ENCODE peak calls at places on chromosomes 5 and 9, in five cellular contexts. N, O, P, J and K are unnamed samples. For H3K4me1 and H3K27me3, the result is how much of the 10 kb centered on the place peaks cover.

GRCh38 chr9:81827616-81828296 is 100.5 kb upstream of the SPATA31D4 start:
- DNase-seq in N (no peak), O (no peak), P (no peak), J (no peak), K (no peak)

GRCh38 chr9:131043097-131043496 is 34.1 kb downstream of the LAMC3 start:
- DNase-seq in N (peak), O (no peak), P (no peak), J (no peak), K (no peak)

GRCh38 chr5:79526928-79527327 is 13.0 kb upstream of the HOMER1 start:
- DNase-seq in N (no peak), O (no peak), P (no peak), J (no peak), K (no peak)

GRCh38 chr9:78713746-78714405 is 417.0 kb downstream of the PSAT1 start:
- DNase-seq in N (peak), O (no peak), P (no peak), J (no peak), K (no peak)

GRCh38 chr9:133982971-133983720 is 9.0 kb downstream of the VAV2 start:
- DNase-seq in N (peak), O (no peak), P (peak), J (no peak), K (no peak)

GRCh38 chr5:55338810-55339243 is 31.0 kb downstream of the MTREX start:
- DNase-seq in N (no peak), O (no peak), P (no peak), J (no peak), K (no peak)

GRCh38 chr5:149894237-149894636 is 50.4 kb downstream of the PDE6A start:
- DNase-seq in N (no peak), O (no peak), P (no peak), J (no peak), K (no peak)

GRCh38 chr5:135151256-135151655 is 117.2 kb upstream of the PITX1 start:
- DNase-seq in N (no peak), O (peak), P (no peak), J (no peak), K (no peak)

GRCh38 chr5:147673276-147673675 is 109.3 kb downstream of the JAKMIP2 start:
- DNase-seq in N (no peak), O (no peak), P (no peak), J (no peak), K (peak)

GRCh38 chr9:25703826-25704357 is 25.6 kb upstream of the TUSC1 start:
- DNase-seq in N (no peak), O (no peak), P (no peak), J (no peak), K (no peak)

GRCh38 chr5:116626272-116626723 is 51.7 kb upstream of the SEMA6A start:
- DNase-seq in N (no peak), O (no peak), P (no peak), J (peak), K (peak)

GRCh38 chr9:69600314-69601047 is 71.7 kb downstream of the APBA1 start:
- DNase-seq in N (no peak), O (no peak), P (no peak), J (no peak), K (no peak)

GRCh38 chr5:153670081-153670480 is 179.6 kb downstream of the GRIA1 start:
- DNase-seq in N (no peak), O (no peak), P (no peak), J (no peak), K (no peak)

GRCh38 chr5:73135429-73136276 is 15.3 kb downstream of the TMEM171 start:
- DNase-seq in N (peak), O (peak), P (no peak), J (peak), K (no peak)

GRCh38 chr5:149205625-149206523 is 64.6 kb downstream of the ABLIM3 start:
- DNase-seq in N (no peak), O (no peak), P (no peak), J (no peak), K (no peak)

GRCh38 chr5:134451618-134452505 is 40.2 kb upstream of the CDKN2AIPNL start:
- DNase-seq in N (peak), O (no peak), P (peak), J (no peak), K (peak)

GRCh38 chr9:503331-503730 is 288.7 kb downstream of the DOCK8 start:
- DNase-seq in N (no peak), O (peak), P (no peak), J (no peak), K (no peak)

GRCh38 chr5:125408582-125409069 is 662.2 kb upstream of the ZNF608 start:
- DNase-seq in N (peak), O (no peak), P (peak), J (no peak), K (peak)

GRCh38 chr5:80958611-80959010 is 1.6 kb upstream of the RASGRF2 start:
- DNase-seq in N (no peak), O (no peak), P (no peak), J (no peak), K (no peak)

GRCh38 chr5:80959138-80959537 is 1.0 kb upstream of the RASGRF2 start:
- DNase-seq in N (no peak), O (peak), P (no peak), J (peak), K (no peak)

GRCh38 chr5:80956272-80956671 is 3.9 kb upstream of the RASGRF2 start:
- DNase-seq in N (no peak), O (no peak), P (no peak), J (no peak), K (no peak)

GRCh38 chr5:80955082-80955481 is 5.1 kb upstream of the RASGRF2 start:
- DNase-seq in N (no peak), O (no peak), P (no peak), J (no peak), K (no peak)

GRCh38 chr5:80957031-80957761 is 3.0 kb upstream of the RASGRF2 start:
- DNase-seq in N (no peak), O (peak), P (no peak), J (no peak), K (no peak)
- H3K4me1 ChIP-seq in N (under half), O (under half), P (under half), J (under half), K (under half)

DNA sequence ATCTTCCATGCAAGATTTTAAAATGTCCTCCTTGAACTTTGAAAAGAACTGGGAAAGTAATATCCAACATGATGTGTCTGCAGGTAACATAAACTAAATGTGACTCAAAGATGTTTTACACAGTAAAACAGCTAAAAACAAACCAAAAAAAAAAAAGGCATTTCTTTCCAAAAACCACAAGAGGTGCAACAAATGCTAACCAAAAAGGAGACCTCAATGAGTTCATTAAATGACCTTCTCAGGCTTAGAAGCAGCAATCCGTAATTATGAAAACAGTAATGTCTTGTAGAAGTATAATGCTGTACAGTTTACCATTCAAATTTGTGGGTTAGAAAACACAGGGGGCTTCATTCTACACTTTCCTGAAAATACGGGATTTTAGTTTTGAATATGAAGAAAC is 2.5 kb downstream of the RNF145 start:
- DNase-seq in N (peak), O (no peak), P (no peak), J (no peak), K (no peak)
- H3K4me3 ChIP-seq in N (peak), O (peak), P (peak), J (peak), K (peak)

GRCh38 chr9:136597141-136597885 is 51.5 kb upstream of the NOTCH1 start:
- DNase-seq in N (no peak), O (no peak), P (no peak), J (no peak), K (no peak)
- H3K27me3 ChIP-seq in N (under half), O (under half), P (under half), J (under half), K (under half)

GRCh38 chr5:141533897-141534296 is 45.0 kb downstream of the PCDHGC5 start:
- DNase-seq in N (no peak), O (no peak), P (no peak), J (no peak), K (no peak)
- H3K4me1 ChIP-seq in N (under half), O (under half), P (under half), J (under half), K (under half)

DNA sequence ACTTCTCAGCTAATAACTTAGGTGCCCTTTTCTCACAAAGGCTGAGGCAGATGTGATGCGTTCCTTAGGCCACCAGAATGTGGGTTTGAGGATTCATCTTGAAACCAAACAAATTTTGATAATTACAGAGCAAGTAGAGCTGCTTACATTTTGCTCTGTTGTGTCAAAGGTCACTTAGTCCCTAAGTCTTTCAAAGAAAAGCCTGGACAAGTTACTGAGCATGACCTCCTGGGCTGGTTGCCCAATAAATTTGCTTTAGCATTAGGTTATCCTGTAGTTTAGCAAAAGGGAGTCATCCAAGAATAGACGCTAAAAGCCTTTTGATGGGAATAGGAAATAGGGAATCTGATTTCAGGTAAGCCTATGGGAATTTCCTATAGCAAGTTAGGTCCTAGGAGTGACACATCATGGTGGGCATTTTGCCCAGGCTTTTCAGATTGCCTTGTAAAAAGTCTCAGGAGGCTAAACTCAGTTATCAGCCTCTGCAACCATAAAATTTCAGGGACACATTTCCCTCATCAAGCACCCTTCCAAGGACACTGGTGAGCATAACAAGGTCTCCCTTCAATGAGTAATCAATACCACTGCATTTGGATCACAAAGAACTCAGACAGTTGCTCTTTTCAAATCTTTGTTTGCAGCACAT is 67.5 kb upstream of the RANBP3L start:
- DNase-seq in N (no peak), O (no peak), P (peak), J (no peak), K (no peak)
- H3K4me3 ChIP-seq in N (no peak), O (no peak), P (no peak), J (no peak), K (no peak)

GRCh38 chr5:35745666-35746065 is 111.0 kb upstream of the IL7R start:
- DNase-seq in N (no peak), O (no peak), P (no peak), J (no peak), K (peak)
- H3K27me3 ChIP-seq in N (under half), O (under half), P (under half), J (half or more), K (under half)

GRCh38 chr5:41279040-41279439 is 65.7 kb upstream of the C6 start:
- DNase-seq in N (no peak), O (no peak), P (no peak), J (no peak), K (no peak)
- H3K4me1 ChIP-seq in N (under half), O (under half), P (under half), J (under half), K (under half)

GRCh38 chr5:142320427-142320732 is 4.4 kb downstream of the SPRY4 start:
- DNase-seq in N (no peak), O (no peak), P (no peak), J (peak), K (no peak)
- H3K4me3 ChIP-seq in N (peak), O (peak), P (no peak), J (peak), K (peak)

GRCh38 chr9:14466828-14467227 is 152.9 kb upstream of the NFIB start:
- DNase-seq in N (peak), O (no peak), P (no peak), J (no peak), K (no peak)

GRCh38 chr9:14462950-14463349 is 149.0 kb upstream of the NFIB start:
- DNase-seq in N (peak), O (no peak), P (no peak), J (no peak), K (no peak)

GRCh38 chr9:14467675-14468374 is 153.9 kb upstream of the NFIB start:
- DNase-seq in N (no peak), O (no peak), P (no peak), J (no peak), K (no peak)

GRCh38 chr9:14471041-14471440 is 157.1 kb upstream of the NFIB start:
- DNase-seq in N (no peak), O (no peak), P (no peak), J (no peak), K (no peak)

GRCh38 chr9:14466429-14466818 is 152.5 kb upstream of the NFIB start:
- DNase-seq in N (no peak), O (peak), P (no peak), J (peak), K (no peak)
- H3K27me3 ChIP-seq in N (under half), O (under half), P (under half), J (under half), K (under half)